ENCODE peak calls at places on chromosomes 7 and 10, in four cellular contexts. Y is NCI-H2171 treated with DMSO at 0.1 percent for 48 hours, I is neural progenitor cell, Z is MV-4-11. X is an unnamed sample.

GRCh38 chr7:12067156-12067831 is 143.8 kb upstream of the TMEM106B start:
- DNase-seq in Y (peak; percentile 45), I (peak; percentile 77), Z (peak; percentile 53), X (no peak)

GRCh38 chr7:107982918-107983389 is 20.0 kb downstream of the LAMB1 start:
- DNase-seq in Y (no peak), I (no peak), Z (no peak), X (no peak)

GRCh38 chr7:90595801-90596683 is at the start of gene CDK14:
- DNase-seq in Y (peak; percentile 71), I (peak; percentile 92), Z (peak; percentile 83), X (peak; percentile 49)

GRCh38 chr10:89062861-89063260 is 72.3 kb downstream of the FAS start:
- DNase-seq in Y (no peak), I (no peak), Z (no peak), X (no peak)

GRCh38 chr10:122939819-122940543 is 14.0 kb downstream of the C10orf88 start:
- DNase-seq in Y (no peak), I (no peak), Z (no peak), X (no peak)

GRCh38 chr7:1547777-1548437 is 8.1 kb downstream of the TMEM184A start:
- DNase-seq in Y (no peak), I (no peak), Z (no peak), X (no peak)

GRCh38 chr10:97810476-97810875 is 38.7 kb upstream of the SFRP5 start:
- DNase-seq in Y (no peak), I (no peak), Z (peak; percentile 19), X (no peak)

GRCh38 chr7:2680792-2681490 is 7.1 kb upstream of the AMZ1 start:
- DNase-seq in Y (no peak), I (peak; percentile 85), Z (peak; percentile 47), X (peak; percentile 35)

GRCh38 chr7:41984888-41985287 is 252.1 kb downstream of the GLI3 start:
- DNase-seq in Y (no peak), I (no peak), Z (no peak), X (no peak)

GRCh38 chr7:517848-518629 is 1.6 kb downstream of the PDGFA start:
- DNase-seq in Y (peak; percentile 36), I (peak; percentile 71), Z (peak; percentile 45), X (no peak)

GRCh38 chr10:96287392-96288105 is 16.2 kb upstream of the BLNK start:
- DNase-seq in Y (peak; percentile 68), I (no peak), Z (peak; percentile 37), X (no peak)